ENCODE peak calls at places on chromosomes 5 and 9, in four cellular contexts. One of them, this sample, is unnamed. For H3K9me3, the result is how much of the 10 kb centered on the place peaks cover.

GRCh38 chr5:42021119-42021518 is 96.0 kb downstream of the FBXO4 start:
- DNase-seq in mammary epithelial cell: peak
- DNase-seq in psoas muscle: no peak
- DNase-seq in H9: no peak
- DNase-seq in this sample: no peak

GRCh38 chr5:10453564-10453963 is 11.9 kb downstream of the ROPN1L start:
- DNase-seq in H9: no peak
- DNase-seq in psoas muscle: no peak
- DNase-seq in mammary epithelial cell: no peak
- DNase-seq in this sample: no peak

GRCh38 chr9:131333771-131334567 is 44.4 kb downstream of the PLPP7 start:
- DNase-seq in H9: no peak
- DNase-seq in mammary epithelial cell: no peak
- DNase-seq in psoas muscle: peak
- DNase-seq in this sample: no peak

GRCh38 chr5:37836173-37837100 is 3.4 kb downstream of the GDNF start:
- DNase-seq in mammary epithelial cell: peak
- DNase-seq in H9: peak
- DNase-seq in psoas muscle: peak
- DNase-seq in this sample: no peak

GRCh38 chr5:126837242-126837641 is 60.3 kb downstream of the LMNB1 start:
- DNase-seq in H9: no peak
- DNase-seq in mammary epithelial cell: no peak
- DNase-seq in psoas muscle: no peak
- DNase-seq in this sample: no peak

GRCh38 chr9:127535834-127536233 is 76.2 kb upstream of the STXBP1 start:
- DNase-seq in H9: no peak
- DNase-seq in mammary epithelial cell: no peak
- DNase-seq in psoas muscle: no peak
- DNase-seq in this sample: no peak

GRCh38 chr5:151642472-151643140 is 44.1 kb downstream of the SPARC start:
- DNase-seq in H9: no peak
- DNase-seq in mammary epithelial cell: no peak
- DNase-seq in psoas muscle: no peak
- DNase-seq in this sample: no peak

GRCh38 chr9:110622368-110622767 is 42.8 kb upstream of the SVEP1 start:
- DNase-seq in mammary epithelial cell: no peak
- DNase-seq in psoas muscle: no peak
- DNase-seq in H9: no peak
- DNase-seq in this sample: no peak

GRCh38 chr9:131112374-131113159 is 12.8 kb upstream of the NUP214 start:
- DNase-seq in H9: no peak
- DNase-seq in psoas muscle: no peak
- DNase-seq in mammary epithelial cell: peak
- DNase-seq in this sample: no peak

GRCh38 chr9:130327781-130328348 is 62.3 kb downstream of the HMCN2 start:
- DNase-seq in psoas muscle: peak
- DNase-seq in mammary epithelial cell: no peak
- DNase-seq in H9: no peak
- DNase-seq in this sample: no peak

GRCh38 chr9:25677301-25678146 is 720 bp downstream of the TUSC1 start:
- DNase-seq in H9: peak
- DNase-seq in psoas muscle: peak
- DNase-seq in mammary epithelial cell: peak
- DNase-seq in this sample: no peak

GRCh38 chr9:134365791-134366222 is 39.6 kb downstream of the RXRA start:
- DNase-seq in psoas muscle: peak
- DNase-seq in H9: peak
- DNase-seq in mammary epithelial cell: peak
- DNase-seq in this sample: no peak

GRCh38 chr9:129146441-129146933 is 31.6 kb downstream of the IER5L start:
- DNase-seq in mammary epithelial cell: no peak
- DNase-seq in psoas muscle: no peak
- DNase-seq in H9: no peak
- DNase-seq in this sample: no peak

DNA sequence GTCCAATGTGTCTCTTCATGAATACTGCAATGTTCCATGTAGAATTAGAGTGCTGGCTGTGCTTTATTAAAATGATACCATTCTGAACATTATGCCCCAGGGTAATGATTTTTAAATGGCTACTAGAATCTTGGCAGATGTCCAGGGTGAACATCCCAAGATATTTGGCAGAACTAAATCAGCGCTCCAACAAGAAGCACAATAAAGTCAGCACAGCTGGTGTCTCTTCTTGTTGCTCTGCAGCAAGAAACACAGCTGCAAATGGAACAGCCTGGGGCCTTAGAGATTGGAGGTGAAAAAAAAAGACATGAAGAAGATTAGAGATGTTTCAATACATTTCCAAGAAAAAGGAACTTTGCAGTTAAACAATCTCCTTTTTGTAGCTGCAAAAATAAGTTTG is 248.3 kb downstream of the CDH18 start:
- DNase-seq in mammary epithelial cell: no peak
- DNase-seq in H9: no peak
- DNase-seq in psoas muscle: no peak
- DNase-seq in this sample: no peak
- H3K9me3 ChIP-seq in mammary epithelial cell: under half
- H3K9me3 ChIP-seq in H9: under half
- H3K9me3 ChIP-seq in psoas muscle: under half
- H3K9me3 ChIP-seq in this sample: under half

GRCh38 chr5:2556375-2556966 is 195.0 kb downstream of the IRX2 start:
- DNase-seq in mammary epithelial cell: no peak
- DNase-seq in psoas muscle: no peak
- DNase-seq in H9: no peak
- DNase-seq in this sample: no peak
- H3K9me3 ChIP-seq in mammary epithelial cell: under half
- H3K9me3 ChIP-seq in psoas muscle: under half
- H3K9me3 ChIP-seq in H9: under half
- H3K9me3 ChIP-seq in this sample: under half

GRCh38 chr5:124927735-124928134 is 181.3 kb upstream of the ZNF608 start:
- DNase-seq in psoas muscle: no peak
- DNase-seq in H9: no peak
- DNase-seq in mammary epithelial cell: peak
- DNase-seq in this sample: no peak

GRCh38 chr5:124922255-124922975 is 176.0 kb upstream of the ZNF608 start:
- DNase-seq in H9: no peak
- DNase-seq in psoas muscle: no peak
- DNase-seq in mammary epithelial cell: no peak
- DNase-seq in this sample: no peak

GRCh38 chr5:124923131-124923530 is 176.7 kb upstream of the ZNF608 start:
- DNase-seq in mammary epithelial cell: no peak
- DNase-seq in psoas muscle: no peak
- DNase-seq in H9: no peak
- DNase-seq in this sample: no peak

GRCh38 chr5:124921694-124922093 is 175.3 kb upstream of the ZNF608 start:
- DNase-seq in H9: no peak
- DNase-seq in mammary epithelial cell: no peak
- DNase-seq in psoas muscle: no peak
- DNase-seq in this sample: no peak

GRCh38 chr5:124924729-124925128 is 178.3 kb upstream of the ZNF608 start:
- DNase-seq in H9: no peak
- DNase-seq in mammary epithelial cell: no peak
- DNase-seq in psoas muscle: no peak
- DNase-seq in this sample: no peak
- H3K9me3 ChIP-seq in H9: under half
- H3K9me3 ChIP-seq in mammary epithelial cell: under half
- H3K9me3 ChIP-seq in psoas muscle: under half
- H3K9me3 ChIP-seq in this sample: under half

DNA sequence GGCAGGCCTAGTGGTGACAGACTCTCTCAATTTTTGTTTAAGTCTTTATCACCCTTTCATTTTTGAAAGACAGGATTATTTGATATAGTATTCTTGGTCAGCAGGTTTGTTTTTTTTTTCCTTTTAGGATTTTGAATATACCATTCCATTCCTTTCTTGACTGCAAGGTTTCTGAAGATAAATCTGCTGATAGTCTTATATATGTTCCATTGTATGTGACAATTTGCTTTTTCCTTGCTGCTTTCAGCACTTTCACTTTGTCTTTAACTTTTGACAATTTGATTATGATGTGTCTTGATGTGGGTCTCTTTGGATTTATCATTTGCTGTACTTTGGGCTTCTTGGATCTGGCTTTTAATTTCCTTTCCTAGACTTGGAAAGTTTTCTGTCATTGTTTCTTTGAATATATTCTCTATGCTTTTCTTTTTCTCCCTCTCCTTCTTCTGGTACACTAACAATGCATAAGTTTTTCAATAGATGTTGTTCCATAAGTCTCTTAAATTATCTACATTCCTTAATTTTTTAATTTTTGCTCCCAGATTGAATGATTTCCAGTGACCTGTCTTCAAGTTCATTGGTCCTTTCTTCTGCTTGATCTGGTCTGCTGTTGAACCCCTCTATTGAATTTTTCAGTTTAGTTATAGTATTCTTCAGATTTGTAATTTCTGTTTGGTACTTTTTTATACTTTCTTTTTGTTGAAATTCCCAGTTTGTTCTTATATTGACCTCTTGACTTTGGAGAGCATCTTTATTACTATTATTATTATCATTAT is 14.6 kb upstream of the FBXW2 start:
- DNase-seq in mammary epithelial cell: no peak
- DNase-seq in H9: no peak
- DNase-seq in psoas muscle: no peak
- DNase-seq in this sample: no peak
- H3K9me3 ChIP-seq in mammary epithelial cell: under half
- H3K9me3 ChIP-seq in H9: under half
- H3K9me3 ChIP-seq in psoas muscle: under half
- H3K9me3 ChIP-seq in this sample: under half

GRCh38 chr9:61666849-61667371 is 477.1 kb downstream of the SPATA31A7 start:
- DNase-seq in psoas muscle: no peak
- DNase-seq in H9: peak
- DNase-seq in mammary epithelial cell: no peak
- DNase-seq in this sample: no peak
- H3K9me3 ChIP-seq in psoas muscle: under half
- H3K9me3 ChIP-seq in H9: half or more
- H3K9me3 ChIP-seq in mammary epithelial cell: under half
- H3K9me3 ChIP-seq in this sample: under half

GRCh38 chr5:53694520-53695022 is 134.1 kb downstream of the NDUFS4 start:
- DNase-seq in psoas muscle: no peak
- DNase-seq in mammary epithelial cell: no peak
- DNase-seq in H9: no peak
- DNase-seq in this sample: no peak

DNA sequence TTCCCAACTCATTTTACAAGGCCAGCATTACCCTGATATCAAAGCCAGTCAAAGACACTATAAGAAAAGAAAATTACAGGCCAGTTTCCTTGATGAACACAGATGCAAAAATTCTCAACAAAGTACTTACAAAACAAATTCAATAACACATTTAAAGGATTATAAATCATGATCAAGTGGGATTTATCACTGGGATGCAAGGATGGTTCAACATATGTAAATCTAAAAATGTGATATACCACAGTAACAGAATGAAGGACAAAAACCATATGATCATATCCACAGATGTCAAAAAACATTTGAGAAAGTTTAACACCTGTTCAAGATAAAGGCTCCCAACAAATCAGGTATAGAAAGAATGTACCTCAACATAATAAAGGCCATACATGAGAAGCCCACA is 130.6 kb downstream of the NDUFS4 start:
- DNase-seq in mammary epithelial cell: no peak
- DNase-seq in psoas muscle: no peak
- DNase-seq in H9: no peak
- DNase-seq in this sample: no peak
- H3K9me3 ChIP-seq in mammary epithelial cell: under half
- H3K9me3 ChIP-seq in psoas muscle: under half
- H3K9me3 ChIP-seq in H9: under half
- H3K9me3 ChIP-seq in this sample: under half

GRCh38 chr9:1285526-1285925 is 235.4 kb downstream of the DMRT2 start:
- DNase-seq in psoas muscle: no peak
- DNase-seq in H9: no peak
- DNase-seq in mammary epithelial cell: no peak
- DNase-seq in this sample: no peak
- H3K9me3 ChIP-seq in psoas muscle: under half
- H3K9me3 ChIP-seq in H9: under half
- H3K9me3 ChIP-seq in mammary epithelial cell: under half
- H3K9me3 ChIP-seq in this sample: under half

GRCh38 chr9:102740578-102740977 is 254.6 kb upstream of the CYLC2 start:
- DNase-seq in mammary epithelial cell: no peak
- DNase-seq in psoas muscle: no peak
- DNase-seq in H9: no peak
- DNase-seq in this sample: no peak
- H3K9me3 ChIP-seq in mammary epithelial cell: under half
- H3K9me3 ChIP-seq in psoas muscle: under half
- H3K9me3 ChIP-seq in H9: under half
- H3K9me3 ChIP-seq in this sample: under half

GRCh38 chr5:74364507-74364906 is 276.0 kb downstream of the ENC1 start:
- DNase-seq in H9: no peak
- DNase-seq in mammary epithelial cell: no peak
- DNase-seq in psoas muscle: no peak
- DNase-seq in this sample: no peak
- H3K9me3 ChIP-seq in H9: under half
- H3K9me3 ChIP-seq in mammary epithelial cell: under half
- H3K9me3 ChIP-seq in psoas muscle: under half
- H3K9me3 ChIP-seq in this sample: under half

GRCh38 chr5:17785774-17786173 is 151.5 kb downstream of the TAF11L14 start:
- DNase-seq in H9: peak
- DNase-seq in psoas muscle: no peak
- DNase-seq in mammary epithelial cell: no peak
- DNase-seq in this sample: no peak
- H3K9me3 ChIP-seq in H9: under half
- H3K9me3 ChIP-seq in psoas muscle: under half
- H3K9me3 ChIP-seq in mammary epithelial cell: under half
- H3K9me3 ChIP-seq in this sample: under half